ENCODE peak calls at places on chromosomes 3 and 15, in ten cellular contexts. K, A, G, C, X, V, B, M, F and E are unnamed samples.

GRCh38 chr15:59371458-59372351 is 966 bp downstream of the MYO1E start:
- DNase-seq in K (peak), A (no peak), G (no peak), C (peak), X (no peak), V (peak), B (peak), M (no peak), F (no peak), E (peak)

GRCh38 chr3:128547368-128547987 is 54.5 kb upstream of the GATA2 start:
- DNase-seq in K (no peak), A (no peak), G (peak), C (no peak), X (no peak), V (no peak), B (no peak), M (no peak), F (peak), E (no peak)

GRCh38 chr15:39438795-39439577 is 141.9 kb upstream of the THBS1 start:
- DNase-seq in K (no peak), A (no peak), G (no peak), C (no peak), X (no peak), V (no peak), B (no peak), M (no peak), F (peak), E (peak)

GRCh38 chr3:185818267-185818875 is 6.5 kb downstream of the IGF2BP2 start:
- DNase-seq in K (no peak), A (no peak), G (no peak), C (no peak), X (no peak), V (no peak), B (no peak), M (no peak), F (no peak), E (no peak)

GRCh38 chr15:31034152-31034551 is 42.7 kb upstream of the MTMR10 start:
- DNase-seq in K (no peak), A (no peak), G (no peak), C (no peak), X (no peak), V (no peak), B (no peak), M (no peak), F (no peak), E (no peak)

GRCh38 chr3:128294999-128295468 is 141.8 kb downstream of the EEFSEC start:
- DNase-seq in K (no peak), A (no peak), G (no peak), C (no peak), X (peak), V (no peak), B (no peak), M (no peak), F (no peak), E (no peak)

GRCh38 chr3:123678108-123678511 is 93.3 kb upstream of the HACD2 start:
- DNase-seq in K (no peak), A (no peak), G (peak), C (no peak), X (no peak), V (no peak), B (no peak), M (no peak), F (peak), E (peak)

GRCh38 chr3:132641837-132642538 is 17.6 kb downstream of the ACAD11 start:
- DNase-seq in K (no peak), A (no peak), G (peak), C (no peak), X (no peak), V (no peak), B (no peak), M (no peak), F (peak), E (no peak)

GRCh38 chr3:13346481-13347389 is 73.4 kb downstream of the NUP210 start:
- DNase-seq in K (peak), A (peak), G (peak), C (peak), X (no peak), V (peak), B (peak), M (no peak), F (no peak), E (no peak)

GRCh38 chr3:106745344-106746168 is 631.7 kb upstream of the CCDC54 start:
- DNase-seq in K (no peak), A (no peak), G (no peak), C (no peak), X (no peak), V (no peak), B (no peak), M (no peak), F (peak), E (no peak)

GRCh38 chr15:43095243-43095642 is 10.6 kb downstream of the UBR1 start:
- DNase-seq in K (no peak), A (no peak), G (no peak), C (no peak), X (no peak), V (no peak), B (no peak), M (no peak), F (peak), E (no peak)

GRCh38 chr3:166071831-166072230 is 234.6 kb upstream of the BCHE start:
- DNase-seq in K (no peak), A (no peak), G (no peak), C (no peak), X (no peak), V (no peak), B (no peak), M (no peak), F (no peak), E (no peak)

GRCh38 chr3:13009132-13009945 is 63.9 kb downstream of the IQSEC1 start:
- DNase-seq in K (no peak), A (no peak), G (peak), C (peak), X (no peak), V (peak), B (peak), M (no peak), F (no peak), E (peak)

GRCh38 chr3:156553705-156554356 is 1.1 kb downstream of the SSR3 start:
- DNase-seq in K (no peak), A (no peak), G (peak), C (no peak), X (no peak), V (peak), B (no peak), M (no peak), F (peak), E (no peak)

GRCh38 chr3:16069149-16069922 is 105.1 kb upstream of the GALNT15 start:
- DNase-seq in K (no peak), A (no peak), G (peak), C (no peak), X (no peak), V (no peak), B (no peak), M (no peak), F (peak), E (no peak)

GRCh38 chr3:27556854-27557253 is 72.7 kb upstream of the SLC4A7 start:
- DNase-seq in K (no peak), A (no peak), G (no peak), C (no peak), X (no peak), V (no peak), B (no peak), M (no peak), F (peak), E (no peak)

GRCh38 chr15:80405970-80406369 is 1.8 kb downstream of the ARNT2 start:
- DNase-seq in K (no peak), A (no peak), G (no peak), C (no peak), X (no peak), V (no peak), B (no peak), M (no peak), F (no peak), E (no peak)

GRCh38 chr15:34436126-34436955 is 1.3 kb downstream of the GOLGA8A start:
- DNase-seq in K (no peak), A (no peak), G (no peak), C (no peak), X (no peak), V (peak), B (no peak), M (no peak), F (peak), E (no peak)

GRCh38 chr3:191236635-191237034 is 37.6 kb downstream of the OSTN start:
- DNase-seq in K (no peak), A (no peak), G (peak), C (no peak), X (no peak), V (no peak), B (no peak), M (no peak), F (peak), E (no peak)

GRCh38 chr3:192038726-192039125 is 577.8 kb downstream of the PYDC2 start:
- DNase-seq in K (no peak), A (no peak), G (no peak), C (no peak), X (no peak), V (no peak), B (no peak), M (no peak), F (peak), E (no peak)

GRCh38 chr15:101146118-101146702 is 105.6 kb downstream of the CHSY1 start:
- DNase-seq in K (no peak), A (no peak), G (no peak), C (no peak), X (no peak), V (no peak), B (no peak), M (no peak), F (no peak), E (no peak)

GRCh38 chr3:33144433-33144832 is 30.6 kb downstream of the CRTAP start:
- DNase-seq in K (peak), A (no peak), G (no peak), C (peak), X (peak), V (peak), B (no peak), M (no peak), F (no peak), E (no peak)